ENCODE peak calls at places on chromosome 9, in eight cellular contexts. V is PC-9, K is stomach, W is fibroblast of lung, E is body of pancreas, Q is prostate gland, N is OCI-LY7, X is keratinocyte. F is an unnamed sample. For H3K36me3, the result is how much of the 10 kb centered on the place peaks cover.

GRCh38 chr9:16954032-16954431 is 83.6 kb upstream of the BNC2 start:
- DNase-seq in V (no peak), N (no peak), E (no peak), X (no peak), Q (no peak), W (no peak), K (no peak), F (no peak)

GRCh38 chr9:110440161-110440560 is 102.5 kb upstream of the TXNDC8 start:
- DNase-seq in N (no peak), X (no peak), W (peak), E (no peak), Q (no peak), V (no peak), K (no peak), F (peak)

GRCh38 chr9:122379340-122379739 is 8.5 kb downstream of the PTGS1 start:
- DNase-seq in E (no peak), X (no peak), W (no peak), Q (no peak), N (peak), V (no peak), K (no peak), F (no peak)

GRCh38 chr9:38036359-38037084 is 32.5 kb downstream of the SHB start:
- DNase-seq in V (no peak), Q (peak), N (no peak), W (peak), E (no peak), K (no peak), X (peak), F (peak)

GRCh38 chr9:86350006-86350755 is 4.0 kb downstream of the TUT7 start:
- DNase-seq in N (peak), V (no peak), E (no peak), Q (no peak), W (no peak), X (no peak), K (no peak), F (no peak)

GRCh38 chr9:136385015-136385414 is 11.5 kb upstream of the CARD9 start:
- DNase-seq in V (no peak), Q (no peak), K (no peak), N (no peak), X (no peak), E (no peak), W (no peak), F (no peak)

GRCh38 chr9:23674016-23674585 is 151.9 kb downstream of the ELAVL2 start:
- DNase-seq in E (no peak), V (no peak), X (no peak), N (no peak), K (no peak), Q (no peak), W (peak), F (no peak)

GRCh38 chr9:110278080-110278707 is 21.9 kb upstream of the TXN start:
- DNase-seq in E (no peak), W (peak), X (no peak), Q (no peak), N (no peak), K (no peak), V (no peak), F (peak)

GRCh38 chr9:133497443-133497842 is 18.5 kb upstream of the SLC2A6 start:
- DNase-seq in E (no peak), N (no peak), K (no peak), V (no peak), Q (no peak), W (no peak), X (no peak), F (no peak)

GRCh38 chr9:106956971-106957370 is 94.0 kb downstream of the ZNF462 start:
- DNase-seq in X (no peak), E (no peak), V (no peak), Q (no peak), K (no peak), N (no peak), W (peak), F (no peak)

GRCh38 chr9:94076557-94076956 is 7.7 kb upstream of the PTPDC1 start:
- DNase-seq in Q (no peak), N (no peak), K (no peak), W (no peak), E (no peak), V (no peak), X (no peak), F (no peak)

GRCh38 chr9:115845648-115846312 is 307.8 kb upstream of the PAPPA start:
- DNase-seq in K (no peak), W (peak), V (peak), N (no peak), Q (no peak), X (no peak), E (peak), F (peak)

GRCh38 chr9:35277649-35278359 is 116.0 kb downstream of the UNC13B start:
- DNase-seq in N (no peak), V (no peak), Q (no peak), X (no peak), W (peak), K (no peak), E (no peak), F (peak)

GRCh38 chr9:87959916-87960581 is 14.3 kb downstream of the CDK20 start:
- DNase-seq in K (no peak), E (peak), Q (no peak), W (peak), N (no peak), X (no peak), V (no peak), F (no peak)

GRCh38 chr9:14314424-14314928 is 535 bp upstream of the NFIB start:
- DNase-seq in W (peak), X (peak), Q (peak), V (peak), K (peak), N (peak), E (peak), F (peak)

GRCh38 chr9:113997610-113998009 is 80.5 kb downstream of the AMBP start:
- DNase-seq in Q (no peak), K (peak), W (no peak), X (no peak), V (no peak), E (no peak), N (no peak), F (no peak)

GRCh38 chr9:106284300-106284699 is 578.7 kb upstream of the ZNF462 start:
- DNase-seq in X (no peak), W (no peak), E (no peak), K (no peak), N (no peak), V (no peak), Q (no peak), F (no peak)

GRCh38 chr9:86034863-86035734 is 64.3 kb downstream of the GOLM1 start:
- DNase-seq in K (peak), W (peak), X (no peak), N (peak), E (peak), V (peak), Q (no peak), F (peak)

GRCh38 chr9:115879451-115879850 is 274.1 kb upstream of the PAPPA start:
- DNase-seq in X (no peak), W (no peak), V (no peak), E (no peak), Q (no peak), N (no peak), K (no peak), F (no peak)

GRCh38 chr9:83509372-83509771 is 28.8 kb downstream of the FRMD3 start:
- DNase-seq in X (no peak), K (no peak), W (peak), Q (no peak), E (no peak), N (no peak), V (no peak), F (no peak)

GRCh38 chr9:98168952-98169488 is 23.4 kb downstream of the CORO2A start:
- DNase-seq in Q (no peak), V (peak), X (no peak), E (no peak), K (peak), W (peak), N (peak), F (peak)

GRCh38 chr9:20640331-20641187 is 18.3 kb upstream of the MLLT3 start:
- DNase-seq in X (no peak), N (peak), E (peak), V (peak), W (peak), Q (peak), K (peak), F (peak)

GRCh38 chr9:121992571-121993212 is 100.4 kb downstream of the TTLL11 start:
- DNase-seq in Q (peak), E (peak), X (peak), V (peak), K (peak), N (peak), W (peak), F (peak)

GRCh38 chr9:120612218-120612617 is 32.3 kb upstream of the CDK5RAP2 start:
- DNase-seq in K (no peak), V (no peak), W (no peak), E (no peak), N (peak), X (no peak), Q (no peak), F (no peak)
- TF ChIP-seq CTCF in K (no peak), V (peak), W (no peak), E (peak), N (peak), X (peak), Q (no peak), F (peak)

GRCh38 chr9:27393054-27393846 is 96.3 kb upstream of the EQTN start:
- DNase-seq in E (no peak), X (no peak), N (no peak), W (no peak), K (no peak), Q (no peak), V (no peak), F (no peak)
- H3K27ac ChIP-seq in E (no peak), X (no peak), N (no peak), W (no peak), K (no peak), Q (no peak), V (no peak), F (no peak)

DNA sequence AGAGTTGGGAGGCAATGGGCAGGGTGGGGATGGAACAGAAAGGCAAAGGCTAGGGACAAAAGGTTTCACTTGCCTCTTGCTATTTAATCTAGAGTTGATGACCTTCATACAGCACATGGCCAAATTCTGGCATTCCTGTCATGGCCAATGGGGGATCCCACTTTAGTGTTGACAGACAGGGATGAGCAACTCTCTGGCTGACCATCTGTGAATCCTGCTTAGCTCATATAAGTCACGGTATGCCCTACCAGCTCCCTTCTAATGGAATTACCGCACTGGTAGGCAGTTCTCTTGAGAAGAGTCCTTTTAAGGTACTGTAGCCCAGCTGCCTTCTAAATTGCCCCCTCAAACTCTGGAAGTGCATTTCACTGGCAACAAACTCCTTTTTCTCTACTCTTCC is 76.1 kb downstream of the MAMDC2 start:
- DNase-seq in V (no peak), N (no peak), Q (no peak), X (no peak), K (no peak), E (no peak), W (no peak), F (no peak)
- H3K36me3 ChIP-seq in V (under half), N (under half), Q (under half), X (under half), K (under half), E (under half), W (under half), F (under half)

DNA sequence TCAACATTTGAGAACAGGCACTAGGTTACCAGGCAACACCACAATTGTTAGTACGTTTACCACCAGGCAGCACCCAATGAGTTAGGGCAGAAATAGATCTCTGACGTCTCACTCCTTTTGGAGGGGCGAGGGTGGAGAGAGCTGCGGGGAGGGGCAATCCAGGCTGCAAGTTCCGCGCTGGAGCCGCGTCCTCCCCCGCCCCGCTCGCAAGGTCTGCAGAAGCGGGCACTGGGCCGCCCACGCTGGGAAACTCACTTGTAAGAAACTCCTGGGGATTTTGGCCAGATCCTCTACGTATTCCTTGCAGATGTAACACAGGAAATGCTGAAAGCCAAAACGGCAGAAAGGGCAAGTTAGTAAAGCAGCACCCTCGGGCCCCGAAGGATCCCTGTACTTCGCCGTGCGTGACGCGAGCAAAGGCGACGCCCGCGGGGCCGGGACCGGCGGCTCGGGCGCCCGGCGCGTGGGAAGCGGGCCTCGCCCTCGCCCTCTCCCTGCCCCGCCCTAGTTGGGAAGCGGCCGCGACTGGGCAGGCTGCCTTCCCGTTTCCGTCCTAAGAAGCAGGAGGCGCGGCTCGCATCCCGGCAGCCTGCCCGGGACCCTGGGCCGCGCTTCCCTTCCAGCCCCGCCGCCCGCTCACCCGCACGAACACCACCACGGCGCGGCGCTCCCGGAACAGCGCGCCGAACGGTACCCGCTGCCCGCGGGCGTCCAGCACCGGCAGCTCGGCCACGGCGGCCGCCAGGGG is 493 bp downstream of the PRXL2C start:
- DNase-seq in V (peak), E (peak), K (peak), Q (peak), X (no peak), W (peak), N (no peak), F (peak)
- TF ChIP-seq CTCF in V (no peak), E (peak), K (peak), Q (no peak), X (no peak), W (no peak), N (no peak), F (no peak)

DNA sequence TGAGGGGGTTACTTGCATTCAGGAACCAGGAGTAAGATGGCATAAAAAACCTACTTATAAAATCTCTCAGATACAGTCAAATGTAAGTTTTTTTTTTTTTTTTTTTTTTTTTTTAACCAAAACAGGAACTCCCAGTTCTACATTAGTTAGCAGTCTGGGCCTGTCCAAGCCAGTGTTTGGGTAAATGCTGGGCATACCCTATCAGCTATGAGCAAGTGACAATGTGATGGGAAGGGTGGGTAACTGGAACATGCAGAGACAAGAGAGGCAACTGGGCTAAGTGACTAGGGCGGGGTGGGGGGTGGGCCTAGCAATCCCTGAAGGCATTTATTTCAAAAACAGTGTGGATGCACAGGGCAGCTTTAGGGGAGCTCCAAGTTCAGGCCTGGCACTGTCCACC is 2.3 kb downstream of the NMRK1 start:
- DNase-seq in N (no peak), X (peak), E (no peak), Q (peak), W (no peak), K (no peak), V (no peak), F (peak)
- H3K27ac ChIP-seq in N (peak), X (peak), E (no peak), Q (peak), W (no peak), K (no peak), V (no peak), F (no peak)

DNA sequence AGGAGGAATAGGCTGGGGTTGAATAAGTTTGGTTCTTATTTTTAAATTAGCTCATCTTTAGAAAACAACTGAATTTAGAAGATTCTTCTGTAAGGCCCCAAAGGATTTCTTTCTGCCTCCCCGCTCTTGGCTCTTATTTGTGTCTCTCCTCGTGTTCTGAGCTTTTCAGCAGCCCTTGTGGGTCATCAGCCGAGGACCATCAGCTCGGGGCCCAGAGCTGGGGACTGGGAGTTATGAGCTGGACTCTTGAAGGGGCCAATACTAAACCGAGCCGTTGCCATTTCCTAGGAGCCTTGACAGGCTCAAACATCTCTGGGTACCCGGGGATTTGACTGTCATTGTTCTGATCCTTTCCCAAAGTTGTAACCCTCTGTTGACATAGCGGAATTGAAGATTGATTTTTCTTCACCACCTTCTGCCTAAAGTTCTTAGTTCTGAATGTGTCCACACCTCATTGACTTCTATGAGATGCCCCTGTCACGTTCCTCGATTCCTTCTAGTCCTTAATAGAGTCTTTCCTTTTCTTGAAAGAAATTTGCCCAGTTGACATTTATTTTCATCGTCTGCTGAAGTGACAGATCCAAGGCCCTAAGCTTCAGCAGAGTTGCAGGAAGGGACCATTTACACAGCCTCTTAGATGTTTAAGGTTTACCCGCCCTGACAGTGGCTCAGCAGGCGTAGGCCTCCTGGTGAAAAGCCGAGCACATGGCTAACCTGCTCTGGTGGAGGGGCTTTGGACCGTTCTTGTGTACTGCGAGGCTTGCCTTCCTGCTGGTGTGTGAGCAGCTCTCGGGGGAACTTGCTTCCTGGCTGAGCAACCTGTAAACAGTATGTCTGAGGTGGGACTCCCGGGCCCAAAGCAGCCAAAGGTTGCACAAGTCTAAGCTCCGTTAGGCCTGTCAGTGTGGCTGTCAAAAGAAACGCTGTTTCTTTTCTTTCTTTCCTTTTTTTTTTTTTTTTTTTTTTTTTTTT is 24.0 kb downstream of the ABL1 start:
- DNase-seq in V (no peak), X (no peak), E (no peak), Q (no peak), N (no peak), W (no peak), K (no peak), F (no peak)
- H3K36me3 ChIP-seq in V (under half), X (under half), E (under half), Q (under half), N (under half), W (under half), K (half or more), F (under half)

F was measured in mammary epithelial cell.